ENCODE peak calls at places on chromosome 10, in six cellular contexts. One of them, this sample, is unnamed.

GRCh38 chr10:73086816-73087215 is 9.8 kb downstream of the P4HA1 start:
- ATAC-seq in K562: no peak
- ATAC-seq in HCT116: no peak
- ATAC-seq in upper lobe of left lung: no peak
- ATAC-seq in GM12878: no peak
- ATAC-seq in HepG2: no peak
- ATAC-seq in this sample: no peak

GRCh38 chr10:60394444-60394843 is 4.8 kb upstream of the ANK3 start:
- ATAC-seq in HepG2: no peak
- ATAC-seq in HCT116: no peak
- ATAC-seq in upper lobe of left lung: peak; percentile 26
- ATAC-seq in GM12878: peak; percentile 70
- ATAC-seq in K562: no peak
- ATAC-seq in this sample: no peak

GRCh38 chr10:101941871-101942270 is 98.3 kb upstream of the KCNIP2 start:
- ATAC-seq in K562: no peak
- ATAC-seq in GM12878: no peak
- ATAC-seq in HepG2: no peak
- ATAC-seq in upper lobe of left lung: no peak
- ATAC-seq in HCT116: no peak
- ATAC-seq in this sample: no peak

GRCh38 chr10:43109671-43110249 is 28.5 kb upstream of the CSGALNACT2 start:
- ATAC-seq in K562: no peak
- ATAC-seq in GM12878: no peak
- ATAC-seq in upper lobe of left lung: no peak
- ATAC-seq in HepG2: no peak
- ATAC-seq in HCT116: no peak
- ATAC-seq in this sample: no peak

GRCh38 chr10:30751678-30752331 is 122.3 kb upstream of the LYZL2 start:
- ATAC-seq in GM12878: peak; percentile 87
- ATAC-seq in HepG2: peak; percentile 83
- ATAC-seq in K562: peak; percentile 75
- ATAC-seq in HCT116: peak; percentile 99
- ATAC-seq in upper lobe of left lung: peak; percentile 88
- ATAC-seq in this sample: peak; percentile 65

GRCh38 chr10:60572511-60573194 is 183.0 kb upstream of the ANK3 start:
- ATAC-seq in GM12878: peak; percentile 49
- ATAC-seq in upper lobe of left lung: peak; percentile 60
- ATAC-seq in HCT116: no peak
- ATAC-seq in HepG2: peak; percentile 81
- ATAC-seq in K562: no peak
- ATAC-seq in this sample: no peak

GRCh38 chr10:13592306-13592705 is 5.5 kb downstream of the PRPF18 start:
- ATAC-seq in HepG2: no peak
- ATAC-seq in K562: no peak
- ATAC-seq in HCT116: no peak
- ATAC-seq in upper lobe of left lung: no peak
- ATAC-seq in GM12878: no peak
- ATAC-seq in this sample: no peak

GRCh38 chr10:18214692-18215563 is 74.7 kb downstream of the CACNB2 start:
- ATAC-seq in GM12878: peak; percentile 84
- ATAC-seq in K562: peak; percentile 84
- ATAC-seq in HCT116: peak; percentile 87
- ATAC-seq in HepG2: peak; percentile 81
- ATAC-seq in upper lobe of left lung: peak; percentile 77
- ATAC-seq in this sample: peak; percentile 61

GRCh38 chr10:134205-134742 is 981 bp upstream of the ZMYND11 start:
- ATAC-seq in HepG2: peak; percentile 13
- ATAC-seq in HCT116: peak; percentile 23
- ATAC-seq in GM12878: peak; percentile 12
- ATAC-seq in upper lobe of left lung: no peak
- ATAC-seq in K562: peak; percentile 8
- ATAC-seq in this sample: no peak

GRCh38 chr10:78715435-78715834 is 353.3 kb upstream of the ZMIZ1 start:
- ATAC-seq in HCT116: no peak
- ATAC-seq in GM12878: no peak
- ATAC-seq in HepG2: no peak
- ATAC-seq in K562: no peak
- ATAC-seq in upper lobe of left lung: no peak
- ATAC-seq in this sample: no peak

GRCh38 chr10:43383204-43383971 is 12.0 kb downstream of the FXYD4 start:
- ATAC-seq in GM12878: no peak
- ATAC-seq in HCT116: peak; percentile 9
- ATAC-seq in K562: peak; percentile 1
- ATAC-seq in HepG2: peak; percentile 27
- ATAC-seq in upper lobe of left lung: no peak
- ATAC-seq in this sample: no peak

GRCh38 chr10:100019824-100020160 is 10.0 kb upstream of the DNMBP start:
- ATAC-seq in HCT116: peak; percentile 83
- ATAC-seq in upper lobe of left lung: peak; percentile 39
- ATAC-seq in K562: no peak
- ATAC-seq in HepG2: peak; percentile 62
- ATAC-seq in GM12878: no peak
- ATAC-seq in this sample: no peak

GRCh38 chr10:51707392-51707791 is 8.0 kb upstream of the CSTF2T start:
- ATAC-seq in HepG2: no peak
- ATAC-seq in HCT116: no peak
- ATAC-seq in K562: no peak
- ATAC-seq in GM12878: no peak
- ATAC-seq in upper lobe of left lung: no peak
- ATAC-seq in this sample: peak; percentile 72

GRCh38 chr10:28705472-28705871 is 28.2 kb downstream of the BAMBI start:
- ATAC-seq in GM12878: no peak
- ATAC-seq in upper lobe of left lung: no peak
- ATAC-seq in HCT116: no peak
- ATAC-seq in HepG2: peak; percentile 51
- ATAC-seq in K562: peak; percentile 68
- ATAC-seq in this sample: no peak

GRCh38 chr10:97522071-97522470 is 23.3 kb downstream of the UBTD1 start:
- ATAC-seq in upper lobe of left lung: no peak
- ATAC-seq in HepG2: no peak
- ATAC-seq in GM12878: no peak
- ATAC-seq in HCT116: no peak
- ATAC-seq in K562: no peak
- ATAC-seq in this sample: no peak

GRCh38 chr10:77611670-77612069 is 25.9 kb downstream of the KCNMA1 start:
- ATAC-seq in upper lobe of left lung: no peak
- ATAC-seq in K562: no peak
- ATAC-seq in HCT116: no peak
- ATAC-seq in HepG2: no peak
- ATAC-seq in GM12878: no peak
- ATAC-seq in this sample: no peak

GRCh38 chr10:88097092-88097894 is 233.9 kb downstream of the PTEN start:
- ATAC-seq in upper lobe of left lung: no peak
- ATAC-seq in GM12878: no peak
- ATAC-seq in HCT116: no peak
- ATAC-seq in HepG2: no peak
- ATAC-seq in K562: no peak
- ATAC-seq in this sample: peak; percentile 14

GRCh38 chr10:30591249-30591670 is 38.3 kb downstream of the LYZL2 start:
- ATAC-seq in HepG2: peak; percentile 47
- ATAC-seq in HCT116: peak; percentile 97
- ATAC-seq in upper lobe of left lung: peak; percentile 83
- ATAC-seq in K562: peak; percentile 83
- ATAC-seq in GM12878: peak; percentile 41
- ATAC-seq in this sample: peak; percentile 65

GRCh38 chr10:78576276-78576675 is 492.5 kb upstream of the ZMIZ1 start:
- ATAC-seq in HepG2: no peak
- ATAC-seq in K562: no peak
- ATAC-seq in upper lobe of left lung: no peak
- ATAC-seq in GM12878: no peak
- ATAC-seq in HCT116: no peak
- ATAC-seq in this sample: no peak

GRCh38 chr10:103583871-103584215 is 90.3 kb downstream of the NEURL1 start:
- ATAC-seq in HepG2: no peak
- ATAC-seq in GM12878: no peak
- ATAC-seq in K562: no peak
- ATAC-seq in upper lobe of left lung: no peak
- ATAC-seq in HCT116: no peak
- ATAC-seq in this sample: no peak

GRCh38 chr10:74418285-74418872 is 267.4 kb downstream of the ADK start:
- ATAC-seq in HCT116: no peak
- ATAC-seq in HepG2: no peak
- ATAC-seq in GM12878: no peak
- ATAC-seq in upper lobe of left lung: no peak
- ATAC-seq in K562: peak; percentile 86
- ATAC-seq in this sample: no peak

GRCh38 chr10:92590623-92591549 is 2.0 kb upstream of the KIF11 start:
- ATAC-seq in K562: peak; percentile 49
- ATAC-seq in HCT116: peak; percentile 59
- ATAC-seq in GM12878: peak; percentile 37
- ATAC-seq in HepG2: peak; percentile 31
- ATAC-seq in upper lobe of left lung: peak; percentile 20
- ATAC-seq in this sample: no peak

GRCh38 chr10:13528875-13529713 is at the start of gene BEND7:
- ATAC-seq in HCT116: peak; percentile 81
- ATAC-seq in GM12878: peak; percentile 40
- ATAC-seq in HepG2: peak; percentile 90
- ATAC-seq in K562: peak; percentile 87
- ATAC-seq in upper lobe of left lung: peak; percentile 75
- ATAC-seq in this sample: peak; percentile 83

GRCh38 chr10:23918090-23918704 is 290.7 kb upstream of the KIAA1217 start:
- ATAC-seq in upper lobe of left lung: no peak
- ATAC-seq in HCT116: no peak
- ATAC-seq in GM12878: no peak
- ATAC-seq in K562: no peak
- ATAC-seq in HepG2: no peak
- ATAC-seq in this sample: peak; percentile 52

GRCh38 chr10:10847313-10847712 is 170.4 kb upstream of the CELF2 start:
- ATAC-seq in upper lobe of left lung: no peak
- ATAC-seq in HepG2: no peak
- ATAC-seq in K562: no peak
- ATAC-seq in HCT116: no peak
- ATAC-seq in GM12878: no peak
- ATAC-seq in this sample: no peak
- TF ChIP-seq POLR2AphosphoS5 in upper lobe of left lung: no peak
- TF ChIP-seq POLR2AphosphoS5 in HepG2: no peak
- TF ChIP-seq POLR2AphosphoS5 in K562: no peak
- TF ChIP-seq POLR2AphosphoS5 in HCT116: no peak
- TF ChIP-seq POLR2AphosphoS5 in GM12878: no peak
- TF ChIP-seq POLR2AphosphoS5 in this sample: no peak

GRCh38 chr10:70759769-70760168 is 25.4 kb downstream of the TBATA start:
- ATAC-seq in upper lobe of left lung: no peak
- ATAC-seq in GM12878: no peak
- ATAC-seq in K562: peak; percentile 56
- ATAC-seq in HepG2: peak; percentile 38
- ATAC-seq in HCT116: no peak
- ATAC-seq in this sample: no peak
- H3K27ac ChIP-seq in upper lobe of left lung: no peak overlapping the region
- H3K27ac ChIP-seq in GM12878: no peak overlapping the region
- H3K27ac ChIP-seq in K562: peak overlapping the region; percentile 4
- H3K27ac ChIP-seq in HepG2: no peak overlapping the region
- H3K27ac ChIP-seq in HCT116: no peak overlapping the region
- H3K27ac ChIP-seq in this sample: no peak overlapping the region

DNA sequence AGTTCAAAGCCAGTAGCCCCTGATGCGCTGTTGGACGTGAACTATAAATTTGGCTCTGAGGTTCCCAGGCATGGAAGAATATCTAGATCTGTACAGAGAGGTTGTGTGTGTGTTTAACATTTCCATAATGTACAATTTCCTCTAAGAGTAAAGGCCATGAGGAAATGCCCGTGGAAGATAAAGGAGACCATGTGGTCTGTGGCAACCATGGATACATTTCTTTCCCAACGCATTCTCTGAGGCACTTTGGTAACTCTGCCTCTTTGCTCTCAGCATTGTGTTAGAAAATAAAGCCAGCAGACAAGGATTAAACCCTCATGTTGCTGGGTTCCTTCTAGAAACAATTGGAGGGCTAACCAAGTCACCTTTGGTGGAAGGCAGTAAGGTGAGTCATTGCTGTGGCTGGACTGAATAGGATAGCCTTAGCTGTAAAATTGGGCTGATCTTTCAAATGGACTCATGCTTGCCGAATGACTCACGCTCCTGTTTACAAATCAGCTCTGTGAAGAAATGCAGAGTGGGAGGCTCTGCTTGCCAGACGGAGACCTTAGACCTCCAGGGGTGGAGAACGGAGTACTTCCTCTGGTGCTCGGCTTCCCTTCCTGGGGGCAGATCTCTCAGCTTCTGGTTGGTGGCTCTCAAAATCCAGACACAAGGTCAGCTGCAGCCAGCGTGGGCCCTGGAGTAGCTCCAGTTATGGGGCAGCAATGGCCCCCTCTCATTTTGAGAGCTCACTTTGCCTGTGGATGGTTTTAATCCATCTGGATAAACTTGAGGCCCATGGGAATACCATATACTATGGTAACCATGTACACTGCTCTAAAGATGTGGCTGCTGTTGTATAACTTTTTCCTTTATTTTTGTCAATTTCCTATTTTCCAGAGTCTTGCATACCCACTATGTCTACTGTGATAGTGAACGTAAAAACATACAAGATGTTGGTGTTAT is 137.3 kb downstream of the TCF7L2 start:
- ATAC-seq in HCT116: peak; percentile 92
- ATAC-seq in K562: peak; percentile 84
- ATAC-seq in GM12878: no peak
- ATAC-seq in HepG2: peak; percentile 94
- ATAC-seq in upper lobe of left lung: peak; percentile 95
- ATAC-seq in this sample: peak; percentile 94
- TF ChIP-seq POLR2A in HCT116: no peak
- TF ChIP-seq POLR2A in K562: no peak
- TF ChIP-seq POLR2A in GM12878: no peak
- TF ChIP-seq POLR2A in HepG2: no peak
- TF ChIP-seq POLR2A in upper lobe of left lung: no peak
- TF ChIP-seq POLR2A in this sample: no peak

GRCh38 chr10:93773705-93774104 is 16.0 kb downstream of the LGI1 start:
- ATAC-seq in HepG2: peak; percentile 50
- ATAC-seq in HCT116: no peak
- ATAC-seq in GM12878: no peak
- ATAC-seq in upper lobe of left lung: no peak
- ATAC-seq in K562: no peak
- ATAC-seq in this sample: no peak
- TF ChIP-seq POLR2AphosphoS5 in HepG2: no peak
- TF ChIP-seq POLR2AphosphoS5 in HCT116: no peak
- TF ChIP-seq POLR2AphosphoS5 in GM12878: no peak
- TF ChIP-seq POLR2AphosphoS5 in upper lobe of left lung: no peak
- TF ChIP-seq POLR2AphosphoS5 in K562: no peak
- TF ChIP-seq POLR2AphosphoS5 in this sample: no peak

GRCh38 chr10:36448760-36449681 is 676.4 kb upstream of the ANKRD30A start:
- ATAC-seq in K562: no peak
- ATAC-seq in upper lobe of left lung: no peak
- ATAC-seq in HCT116: no peak
- ATAC-seq in GM12878: no peak
- ATAC-seq in HepG2: no peak
- ATAC-seq in this sample: no peak

GRCh38 chr10:36452851-36453250 is 672.5 kb upstream of the ANKRD30A start:
- ATAC-seq in GM12878: no peak
- ATAC-seq in K562: no peak
- ATAC-seq in HCT116: no peak
- ATAC-seq in HepG2: no peak
- ATAC-seq in upper lobe of left lung: no peak
- ATAC-seq in this sample: no peak

GRCh38 chr10:36446873-36447272 is 678.5 kb upstream of the ANKRD30A start:
- ATAC-seq in upper lobe of left lung: peak; percentile 44
- ATAC-seq in GM12878: no peak
- ATAC-seq in HCT116: no peak
- ATAC-seq in HepG2: no peak
- ATAC-seq in K562: no peak
- ATAC-seq in this sample: no peak

GRCh38 chr10:36451391-36451790 is 674.0 kb upstream of the ANKRD30A start:
- ATAC-seq in upper lobe of left lung: no peak
- ATAC-seq in GM12878: no peak
- ATAC-seq in K562: no peak
- ATAC-seq in HepG2: no peak
- ATAC-seq in HCT116: no peak
- ATAC-seq in this sample: no peak

GRCh38 chr10:36450385-36450784 is 675.0 kb upstream of the ANKRD30A start:
- ATAC-seq in GM12878: no peak
- ATAC-seq in HepG2: no peak
- ATAC-seq in K562: no peak
- ATAC-seq in HCT116: no peak
- ATAC-seq in upper lobe of left lung: peak; percentile 89
- ATAC-seq in this sample: peak; percentile 66
- H3K27ac ChIP-seq in GM12878: no peak overlapping the region
- H3K27ac ChIP-seq in HepG2: no peak overlapping the region
- H3K27ac ChIP-seq in K562: no peak overlapping the region
- H3K27ac ChIP-seq in HCT116: no peak overlapping the region
- H3K27ac ChIP-seq in upper lobe of left lung: no peak overlapping the region
- H3K27ac ChIP-seq in this sample: peak overlapping the region; percentile 54

This sample was measured in gastroesophageal sphincter.